ENCODE peak calls at places on chromosomes 16 and 17, in five cellular contexts. One of them, this sample, is unnamed.

GRCh38 chr16:49529646-49530045 is 156.0 kb downstream of the C16orf78 start:
- DNase-seq in AG04450: no peak
- DNase-seq in cardiac fibroblast: no peak
- DNase-seq in AG09319: no peak
- DNase-seq in brain microvascular endothelial cell: no peak
- DNase-seq in this sample: no peak

GRCh38 chr17:74987909-74988711 is 678 bp downstream of the CDR2L start:
- DNase-seq in AG04450: peak
- DNase-seq in cardiac fibroblast: peak
- DNase-seq in AG09319: peak
- DNase-seq in brain microvascular endothelial cell: peak
- DNase-seq in this sample: peak

GRCh38 chr17:82328141-82328993 is 5.2 kb downstream of the SECTM1 start:
- DNase-seq in AG04450: no peak
- DNase-seq in cardiac fibroblast: no peak
- DNase-seq in AG09319: no peak
- DNase-seq in brain microvascular endothelial cell: no peak
- DNase-seq in this sample: no peak

GRCh38 chr16:48441863-48442279 is 56.7 kb upstream of the SIAH1 start:
- DNase-seq in AG04450: no peak
- DNase-seq in cardiac fibroblast: no peak
- DNase-seq in AG09319: no peak
- DNase-seq in brain microvascular endothelial cell: no peak
- DNase-seq in this sample: no peak

GRCh38 chr17:82947051-82947991 is 107.5 kb upstream of the ZNF750 start:
- DNase-seq in AG04450: no peak
- DNase-seq in cardiac fibroblast: no peak
- DNase-seq in AG09319: no peak
- DNase-seq in brain microvascular endothelial cell: no peak
- DNase-seq in this sample: no peak

GRCh38 chr16:2518823-2519710 is 1.1 kb upstream of the AMDHD2 start:
- DNase-seq in AG04450: no peak
- DNase-seq in cardiac fibroblast: no peak
- DNase-seq in AG09319: no peak
- DNase-seq in brain microvascular endothelial cell: no peak
- DNase-seq in this sample: no peak

GRCh38 chr17:6995500-6996255 is at the start of gene ALOX12:
- DNase-seq in AG04450: no peak
- DNase-seq in cardiac fibroblast: no peak
- DNase-seq in AG09319: no peak
- DNase-seq in brain microvascular endothelial cell: no peak
- DNase-seq in this sample: no peak

GRCh38 chr17:3659541-3660111 is 8.8 kb downstream of the TAX1BP3 start:
- DNase-seq in AG04450: peak
- DNase-seq in cardiac fibroblast: peak
- DNase-seq in AG09319: peak
- DNase-seq in brain microvascular endothelial cell: peak
- DNase-seq in this sample: peak

GRCh38 chr17:79036609-79037008 is 12.6 kb downstream of the C1QTNF1 start:
- DNase-seq in AG04450: peak
- DNase-seq in cardiac fibroblast: peak
- DNase-seq in AG09319: peak
- DNase-seq in brain microvascular endothelial cell: peak
- DNase-seq in this sample: no peak

GRCh38 chr16:85253127-85253941 is 141.1 kb upstream of the CIBAR2 start:
- DNase-seq in AG04450: no peak
- DNase-seq in cardiac fibroblast: peak
- DNase-seq in AG09319: no peak
- DNase-seq in brain microvascular endothelial cell: no peak
- DNase-seq in this sample: no peak

GRCh38 chr17:19712436-19713004 is 3.9 kb downstream of the SLC47A2 start:
- DNase-seq in AG04450: no peak
- DNase-seq in cardiac fibroblast: no peak
- DNase-seq in AG09319: no peak
- DNase-seq in brain microvascular endothelial cell: no peak
- DNase-seq in this sample: no peak

GRCh38 chr17:79985361-79985760 is 50.3 kb downstream of the TBC1D16 start:
- DNase-seq in AG04450: no peak
- DNase-seq in cardiac fibroblast: no peak
- DNase-seq in AG09319: no peak
- DNase-seq in brain microvascular endothelial cell: no peak
- DNase-seq in this sample: no peak

GRCh38 chr17:61289408-61290385 is 109.9 kb upstream of the TBX2 start:
- DNase-seq in AG04450: no peak
- DNase-seq in cardiac fibroblast: no peak
- DNase-seq in AG09319: no peak
- DNase-seq in brain microvascular endothelial cell: no peak
- DNase-seq in this sample: no peak

GRCh38 chr17:46097497-46097896 is 95.7 kb downstream of the KANSL1 start:
- DNase-seq in AG04450: no peak
- DNase-seq in cardiac fibroblast: peak
- DNase-seq in AG09319: no peak
- DNase-seq in brain microvascular endothelial cell: peak
- DNase-seq in this sample: no peak

GRCh38 chr17:65830356-65830755 is 268.9 kb upstream of the AXIN2 start:
- DNase-seq in AG04450: no peak
- DNase-seq in cardiac fibroblast: no peak
- DNase-seq in AG09319: peak
- DNase-seq in brain microvascular endothelial cell: no peak
- DNase-seq in this sample: no peak

GRCh38 chr17:3282901-3283300 is 15.3 kb downstream of the OR3A1 start:
- DNase-seq in AG04450: no peak
- DNase-seq in cardiac fibroblast: no peak
- DNase-seq in AG09319: no peak
- DNase-seq in brain microvascular endothelial cell: no peak
- DNase-seq in this sample: no peak

GRCh38 chr16:16096858-16097213 is 126.5 kb downstream of the ABCC6 start:
- DNase-seq in AG04450: no peak
- DNase-seq in cardiac fibroblast: no peak
- DNase-seq in AG09319: no peak
- DNase-seq in brain microvascular endothelial cell: no peak
- DNase-seq in this sample: no peak

GRCh38 chr17:42233148-42233547 is 38.9 kb upstream of the GHDC start:
- DNase-seq in AG04450: peak
- DNase-seq in cardiac fibroblast: peak
- DNase-seq in AG09319: no peak
- DNase-seq in brain microvascular endothelial cell: peak
- DNase-seq in this sample: no peak

GRCh38 chr16:77794586-77794985 is 6.2 kb downstream of the VAT1L start:
- DNase-seq in AG04450: peak
- DNase-seq in cardiac fibroblast: peak
- DNase-seq in AG09319: no peak
- DNase-seq in brain microvascular endothelial cell: peak
- DNase-seq in this sample: peak

GRCh38 chr17:7711356-7711755 is 6.2 kb upstream of the DNAH2 start:
- DNase-seq in AG04450: no peak
- DNase-seq in cardiac fibroblast: no peak
- DNase-seq in AG09319: no peak
- DNase-seq in brain microvascular endothelial cell: no peak
- DNase-seq in this sample: no peak

GRCh38 chr17:72937687-72938086 is 154.8 kb downstream of the SLC39A11 start:
- DNase-seq in AG04450: no peak
- DNase-seq in cardiac fibroblast: no peak
- DNase-seq in AG09319: no peak
- DNase-seq in brain microvascular endothelial cell: no peak
- DNase-seq in this sample: no peak

GRCh38 chr17:78998311-78999055 is 11.1 kb downstream of the CANT1 start:
- DNase-seq in AG04450: no peak
- DNase-seq in cardiac fibroblast: peak
- DNase-seq in AG09319: no peak
- DNase-seq in brain microvascular endothelial cell: no peak
- DNase-seq in this sample: no peak

GRCh38 chr17:58575511-58575910 is 61.1 kb upstream of the MTMR4 start:
- DNase-seq in AG04450: no peak
- DNase-seq in cardiac fibroblast: peak
- DNase-seq in AG09319: no peak
- DNase-seq in brain microvascular endothelial cell: peak
- DNase-seq in this sample: peak

GRCh38 chr17:1158879-1159278 is 20.9 kb downstream of the ABR start:
- DNase-seq in AG04450: peak
- DNase-seq in cardiac fibroblast: peak
- DNase-seq in AG09319: no peak
- DNase-seq in brain microvascular endothelial cell: peak
- DNase-seq in this sample: peak

GRCh38 chr17:59498421-59499307 is 66.7 kb upstream of the DHX40 start:
- DNase-seq in AG04450: no peak
- DNase-seq in cardiac fibroblast: no peak
- DNase-seq in AG09319: no peak
- DNase-seq in brain microvascular endothelial cell: no peak
- DNase-seq in this sample: peak

GRCh38 chr17:4444782-4445473 is 11.2 kb downstream of the SPNS3 start:
- DNase-seq in AG04450: no peak
- DNase-seq in cardiac fibroblast: no peak
- DNase-seq in AG09319: no peak
- DNase-seq in brain microvascular endothelial cell: no peak
- DNase-seq in this sample: no peak

GRCh38 chr17:8799001-8799850 is at the start of gene MFSD6L:
- DNase-seq in AG04450: no peak
- DNase-seq in cardiac fibroblast: no peak
- DNase-seq in AG09319: no peak
- DNase-seq in brain microvascular endothelial cell: peak
- DNase-seq in this sample: no peak

DNA sequence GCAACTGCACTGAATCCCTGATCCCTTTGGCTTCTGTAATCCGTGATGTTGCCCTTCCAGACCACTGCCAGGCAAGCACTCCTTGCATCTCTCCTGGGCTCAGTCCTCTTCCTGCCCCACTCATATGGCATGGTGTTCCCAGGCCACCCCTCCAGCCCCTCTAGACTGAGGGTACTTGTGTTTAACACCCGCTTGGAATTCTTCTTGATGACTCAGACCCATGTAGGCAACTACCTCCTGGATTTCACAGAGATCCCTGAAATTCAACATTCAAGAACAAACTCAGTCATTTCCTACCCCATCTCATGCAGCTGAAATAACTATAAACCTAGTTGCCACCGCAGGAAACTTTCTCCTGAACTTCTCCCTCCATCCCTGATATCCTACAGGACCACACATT is 541.9 kb upstream of the CDH11 start:
- DNase-seq in AG04450: no peak
- DNase-seq in cardiac fibroblast: no peak
- DNase-seq in AG09319: no peak
- DNase-seq in brain microvascular endothelial cell: no peak
- DNase-seq in this sample: no peak
- TF ChIP-seq CTCF in AG04450: no peak
- TF ChIP-seq CTCF in cardiac fibroblast: no peak
- TF ChIP-seq CTCF in AG09319: no peak
- TF ChIP-seq CTCF in brain microvascular endothelial cell: no peak
- TF ChIP-seq CTCF in this sample: no peak

GRCh38 chr16:19879241-19879792 is 5.3 kb downstream of the GPRC5B start:
- DNase-seq in AG04450: peak
- DNase-seq in cardiac fibroblast: no peak
- DNase-seq in AG09319: no peak
- DNase-seq in brain microvascular endothelial cell: no peak
- DNase-seq in this sample: peak
- TF ChIP-seq CTCF in AG04450: no peak
- TF ChIP-seq CTCF in cardiac fibroblast: no peak
- TF ChIP-seq CTCF in AG09319: no peak
- TF ChIP-seq CTCF in brain microvascular endothelial cell: no peak
- TF ChIP-seq CTCF in this sample: no peak

GRCh38 chr16:56269824-56270684 is 78.8 kb downstream of the GNAO1 start:
- DNase-seq in AG04450: peak
- DNase-seq in cardiac fibroblast: peak
- DNase-seq in AG09319: peak
- DNase-seq in brain microvascular endothelial cell: peak
- DNase-seq in this sample: no peak
- TF ChIP-seq CTCF in AG04450: peak
- TF ChIP-seq CTCF in cardiac fibroblast: peak
- TF ChIP-seq CTCF in AG09319: peak
- TF ChIP-seq CTCF in brain microvascular endothelial cell: peak
- TF ChIP-seq CTCF in this sample: peak

GRCh38 chr16:83723244-83723643 is 84.5 kb upstream of the HSBP1 start:
- DNase-seq in AG04450: no peak
- DNase-seq in cardiac fibroblast: no peak
- DNase-seq in AG09319: no peak
- DNase-seq in brain microvascular endothelial cell: no peak
- DNase-seq in this sample: no peak

GRCh38 chr16:83723901-83724300 is 83.9 kb upstream of the HSBP1 start:
- DNase-seq in AG04450: no peak
- DNase-seq in cardiac fibroblast: no peak
- DNase-seq in AG09319: no peak
- DNase-seq in brain microvascular endothelial cell: no peak
- DNase-seq in this sample: no peak

GRCh38 chr16:83722501-83723183 is 85.1 kb upstream of the HSBP1 start:
- DNase-seq in AG04450: no peak
- DNase-seq in cardiac fibroblast: no peak
- DNase-seq in AG09319: no peak
- DNase-seq in brain microvascular endothelial cell: no peak
- DNase-seq in this sample: no peak

GRCh38 chr16:83720213-83720612 is 87.6 kb upstream of the HSBP1 start:
- DNase-seq in AG04450: no peak
- DNase-seq in cardiac fibroblast: no peak
- DNase-seq in AG09319: no peak
- DNase-seq in brain microvascular endothelial cell: no peak
- DNase-seq in this sample: no peak

DNA sequence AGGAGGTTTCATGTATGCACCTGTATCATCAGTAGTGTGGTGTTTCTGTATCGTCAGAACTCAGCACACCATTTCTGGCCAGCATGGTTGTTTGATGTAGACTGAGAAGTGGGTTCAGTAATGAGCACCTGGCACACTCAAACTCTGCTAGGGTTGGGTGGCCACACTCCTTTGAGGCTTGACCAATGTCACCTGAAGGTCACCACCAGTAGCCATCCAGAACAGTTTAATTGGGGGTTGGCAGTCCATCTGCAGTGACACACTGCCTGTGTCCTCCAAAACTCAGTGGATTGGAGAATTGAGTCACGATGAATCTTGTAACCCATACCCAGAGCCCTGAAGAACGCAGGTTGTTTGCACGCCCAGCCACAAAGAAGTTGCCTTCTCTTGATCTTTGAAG is 86.8 kb upstream of the HSBP1 start:
- DNase-seq in AG04450: no peak
- DNase-seq in cardiac fibroblast: no peak
- DNase-seq in AG09319: no peak
- DNase-seq in brain microvascular endothelial cell: no peak
- DNase-seq in this sample: no peak
- TF ChIP-seq CTCF in AG04450: no peak
- TF ChIP-seq CTCF in cardiac fibroblast: no peak
- TF ChIP-seq CTCF in AG09319: no peak
- TF ChIP-seq CTCF in brain microvascular endothelial cell: no peak
- TF ChIP-seq CTCF in this sample: no peak

GRCh38 chr16:64089697-64090096 is 1032.2 kb downstream of the CDH11 start:
- DNase-seq in AG04450: no peak
- DNase-seq in cardiac fibroblast: peak
- DNase-seq in AG09319: no peak
- DNase-seq in brain microvascular endothelial cell: peak
- DNase-seq in this sample: no peak
- TF ChIP-seq CTCF in AG04450: peak
- TF ChIP-seq CTCF in cardiac fibroblast: peak
- TF ChIP-seq CTCF in AG09319: peak
- TF ChIP-seq CTCF in brain microvascular endothelial cell: peak
- TF ChIP-seq CTCF in this sample: peak

This sample was measured in astrocyte of the cerebellum.